ENCODE peak calls at places on chromosomes 5 and 9, in six cellular contexts. One of them, this sample, is unnamed.

GRCh38 chr5:69129413-69129812 is 35.6 kb downstream of the SLC30A5 start:
- DNase-seq in activated gamma-delta T cell treated with Interleukin-2 at 50 U/mL for 16 hours: no peak
- DNase-seq in foreskin fibroblast: peak; percentile 81
- DNase-seq in amniotic stem cell: peak; percentile 34
- DNase-seq in NCI-H1417: no peak
- DNase-seq in SHP77: no peak
- DNase-seq in this sample: no peak

GRCh38 chr9:126696764-126697145 is 83.0 kb downstream of the LMX1B start:
- DNase-seq in activated gamma-delta T cell treated with Interleukin-2 at 50 U/mL for 16 hours: no peak
- DNase-seq in foreskin fibroblast: no peak
- DNase-seq in amniotic stem cell: no peak
- DNase-seq in SHP77: no peak
- DNase-seq in NCI-H1417: no peak
- DNase-seq in this sample: no peak

GRCh38 chr5:96662725-96663513 is 743 bp downstream of the CAST start:
- DNase-seq in SHP77: peak; percentile 84
- DNase-seq in amniotic stem cell: peak; percentile 80
- DNase-seq in activated gamma-delta T cell treated with Interleukin-2 at 50 U/mL for 16 hours: peak; percentile 73
- DNase-seq in NCI-H1417: peak; percentile 84
- DNase-seq in foreskin fibroblast: peak; percentile 98
- DNase-seq in this sample: peak; percentile 95

GRCh38 chr9:16571127-16571848 is 299.2 kb downstream of the BNC2 start:
- DNase-seq in activated gamma-delta T cell treated with Interleukin-2 at 50 U/mL for 16 hours: no peak
- DNase-seq in SHP77: no peak
- DNase-seq in amniotic stem cell: no peak
- DNase-seq in NCI-H1417: no peak
- DNase-seq in foreskin fibroblast: peak; percentile 52
- DNase-seq in this sample: no peak

GRCh38 chr5:136133416-136134383 is 1.1 kb downstream of the SMAD5 start:
- DNase-seq in activated gamma-delta T cell treated with Interleukin-2 at 50 U/mL for 16 hours: no peak
- DNase-seq in amniotic stem cell: peak; percentile 19
- DNase-seq in NCI-H1417: peak; percentile 42
- DNase-seq in SHP77: no peak
- DNase-seq in foreskin fibroblast: peak; percentile 78
- DNase-seq in this sample: peak; percentile 62

GRCh38 chr9:70405808-70406445 is 8.5 kb downstream of the KLF9 start:
- DNase-seq in activated gamma-delta T cell treated with Interleukin-2 at 50 U/mL for 16 hours: no peak
- DNase-seq in amniotic stem cell: no peak
- DNase-seq in NCI-H1417: no peak
- DNase-seq in SHP77: no peak
- DNase-seq in foreskin fibroblast: no peak
- DNase-seq in this sample: no peak

GRCh38 chr5:39080597-39081204 is 6.5 kb upstream of the RICTOR start:
- DNase-seq in foreskin fibroblast: peak; percentile 74
- DNase-seq in NCI-H1417: peak; percentile 9
- DNase-seq in amniotic stem cell: peak; percentile 38
- DNase-seq in SHP77: peak; percentile 43
- DNase-seq in activated gamma-delta T cell treated with Interleukin-2 at 50 U/mL for 16 hours: peak; percentile 20
- DNase-seq in this sample: no peak

GRCh38 chr5:143576721-143577484 is 173.4 kb upstream of the NR3C1 start:
- DNase-seq in NCI-H1417: no peak
- DNase-seq in SHP77: no peak
- DNase-seq in foreskin fibroblast: peak; percentile 65
- DNase-seq in activated gamma-delta T cell treated with Interleukin-2 at 50 U/mL for 16 hours: no peak
- DNase-seq in amniotic stem cell: peak; percentile 39
- DNase-seq in this sample: no peak

GRCh38 chr9:38047301-38048251 is 21.5 kb downstream of the SHB start:
- DNase-seq in foreskin fibroblast: peak; percentile 91
- DNase-seq in amniotic stem cell: peak; percentile 58
- DNase-seq in activated gamma-delta T cell treated with Interleukin-2 at 50 U/mL for 16 hours: no peak
- DNase-seq in SHP77: peak; percentile 7
- DNase-seq in NCI-H1417: peak; percentile 16
- DNase-seq in this sample: no peak

GRCh38 chr5:14156611-14157493 is 13.7 kb downstream of the TRIO start:
- DNase-seq in NCI-H1417: peak; percentile 23
- DNase-seq in activated gamma-delta T cell treated with Interleukin-2 at 50 U/mL for 16 hours: no peak
- DNase-seq in SHP77: peak; percentile 16
- DNase-seq in foreskin fibroblast: peak; percentile 94
- DNase-seq in amniotic stem cell: peak; percentile 84
- DNase-seq in this sample: no peak

GRCh38 chr9:128175102-128175563 is 15.1 kb downstream of the BBLN start:
- DNase-seq in amniotic stem cell: peak; percentile 68
- DNase-seq in activated gamma-delta T cell treated with Interleukin-2 at 50 U/mL for 16 hours: no peak
- DNase-seq in NCI-H1417: no peak
- DNase-seq in foreskin fibroblast: peak; percentile 24
- DNase-seq in SHP77: no peak
- DNase-seq in this sample: no peak

GRCh38 chr9:70563010-70563409 is 148.6 kb upstream of the KLF9 start:
- DNase-seq in SHP77: no peak
- DNase-seq in NCI-H1417: no peak
- DNase-seq in amniotic stem cell: no peak
- DNase-seq in foreskin fibroblast: no peak
- DNase-seq in activated gamma-delta T cell treated with Interleukin-2 at 50 U/mL for 16 hours: no peak
- DNase-seq in this sample: no peak

GRCh38 chr9:135487281-135488012 is 7.9 kb downstream of the PPP1R26 start:
- DNase-seq in amniotic stem cell: no peak
- DNase-seq in foreskin fibroblast: no peak
- DNase-seq in SHP77: no peak
- DNase-seq in activated gamma-delta T cell treated with Interleukin-2 at 50 U/mL for 16 hours: no peak
- DNase-seq in NCI-H1417: no peak
- DNase-seq in this sample: no peak

GRCh38 chr9:129725841-129726251 is 27.0 kb downstream of the PTGES start:
- DNase-seq in amniotic stem cell: no peak
- DNase-seq in activated gamma-delta T cell treated with Interleukin-2 at 50 U/mL for 16 hours: no peak
- DNase-seq in NCI-H1417: peak; percentile 28
- DNase-seq in foreskin fibroblast: peak; percentile 76
- DNase-seq in SHP77: no peak
- DNase-seq in this sample: no peak

GRCh38 chr9:23825143-23825531 is 903 bp downstream of the ELAVL2 start:
- DNase-seq in foreskin fibroblast: no peak
- DNase-seq in SHP77: no peak
- DNase-seq in amniotic stem cell: no peak
- DNase-seq in activated gamma-delta T cell treated with Interleukin-2 at 50 U/mL for 16 hours: no peak
- DNase-seq in NCI-H1417: peak; percentile 33
- DNase-seq in this sample: no peak

GRCh38 chr9:101354765-101355708 is 29.8 kb downstream of the BAAT start:
- DNase-seq in SHP77: no peak
- DNase-seq in activated gamma-delta T cell treated with Interleukin-2 at 50 U/mL for 16 hours: no peak
- DNase-seq in foreskin fibroblast: no peak
- DNase-seq in amniotic stem cell: no peak
- DNase-seq in NCI-H1417: no peak
- DNase-seq in this sample: no peak

GRCh38 chr5:138212828-138213160 is 329 bp downstream of the CDC23 start:
- DNase-seq in NCI-H1417: no peak
- DNase-seq in foreskin fibroblast: no peak
- DNase-seq in amniotic stem cell: no peak
- DNase-seq in SHP77: no peak
- DNase-seq in activated gamma-delta T cell treated with Interleukin-2 at 50 U/mL for 16 hours: no peak
- DNase-seq in this sample: no peak

This sample was measured in sciatic nerve.